ENCODE peak calls at places on chromosomes 16 and 17, in six cellular contexts. Z is H9, Q is neuronal stem cell, P is H1, B is mesenchymal stem cell, G is trophoblast cell. D is an unnamed sample.

GRCh38 chr16:57305159-57305811 is 20.8 kb upstream of the PLLP start:
- DNase-seq in Z (no peak), Q (no peak), P (no peak), B (no peak), G (no peak), D (no peak)

GRCh38 chr17:83200746-83201145 is 121.3 kb downstream of the METRNL start:
- DNase-seq in Z (no peak), Q (no peak), P (no peak), B (no peak), G (no peak), D (no peak)

GRCh38 chr16:7025616-7026190 is 306.9 kb upstream of the RBFOX1 start:
- DNase-seq in Z (peak; percentile 89), Q (peak; percentile 88), P (peak; percentile 94), B (no peak), G (peak; percentile 81), D (no peak)

GRCh38 chr17:82278786-82279379 is 5.4 kb upstream of the CSNK1D start:
- DNase-seq in Z (no peak), Q (no peak), P (no peak), B (no peak), G (no peak), D (no peak)

GRCh38 chr17:82841921-82842596 is 2.2 kb upstream of the ZNF750 start:
- DNase-seq in Z (no peak), Q (no peak), P (no peak), B (no peak), G (no peak), D (no peak)

GRCh38 chr16:4487955-4488481 is 11.8 kb downstream of the HMOX2 start:
- DNase-seq in Z (no peak), Q (no peak), P (no peak), B (peak; percentile 79), G (no peak), D (peak; percentile 62)

GRCh38 chr16:22933173-22933572 is 119.2 kb downstream of the HS3ST2 start:
- DNase-seq in Z (no peak), Q (no peak), P (no peak), B (no peak), G (no peak), D (no peak)

GRCh38 chr17:65527857-65528591 is 33.4 kb downstream of the AXIN2 start:
- DNase-seq in Z (peak; percentile 25), Q (no peak), P (no peak), B (no peak), G (peak; percentile 53), D (no peak)

GRCh38 chr17:78258323-78259229 is 27.1 kb downstream of the TMEM235 start:
- DNase-seq in Z (peak; percentile 65), Q (no peak), P (no peak), B (peak; percentile 59), G (peak; percentile 47), D (peak; percentile 12)

GRCh38 chr17:74785981-74786360 is 9.8 kb upstream of the NAT9 start:
- DNase-seq in Z (no peak), Q (no peak), P (no peak), B (no peak), G (no peak), D (no peak)

GRCh38 chr17:3798273-3799180 is 2.5 kb downstream of the ITGAE start:
- DNase-seq in Z (no peak), Q (no peak), P (no peak), B (no peak), G (no peak), D (no peak)

GRCh38 chr17:53193044-53193443 is 629.7 kb upstream of the KIF2B start:
- DNase-seq in Z (no peak), Q (no peak), P (no peak), B (no peak), G (peak; percentile 48), D (no peak)

GRCh38 chr16:58020628-58021521 is 4.7 kb upstream of the MMP15 start:
- DNase-seq in Z (no peak), Q (no peak), P (peak; percentile 86), B (peak; percentile 64), G (peak; percentile 65), D (peak; percentile 43)

GRCh38 chr16:12267491-12267890 is 291.0 kb downstream of the SNX29 start:
- DNase-seq in Z (no peak), Q (no peak), P (no peak), B (no peak), G (peak; percentile 62), D (no peak)
- H3K14ac ChIP-seq in Z (no peak overlapping the region), Q (no peak overlapping the region), P (no peak overlapping the region), B (no peak overlapping the region), G (no peak overlapping the region), D (no peak overlapping the region)

DNA sequence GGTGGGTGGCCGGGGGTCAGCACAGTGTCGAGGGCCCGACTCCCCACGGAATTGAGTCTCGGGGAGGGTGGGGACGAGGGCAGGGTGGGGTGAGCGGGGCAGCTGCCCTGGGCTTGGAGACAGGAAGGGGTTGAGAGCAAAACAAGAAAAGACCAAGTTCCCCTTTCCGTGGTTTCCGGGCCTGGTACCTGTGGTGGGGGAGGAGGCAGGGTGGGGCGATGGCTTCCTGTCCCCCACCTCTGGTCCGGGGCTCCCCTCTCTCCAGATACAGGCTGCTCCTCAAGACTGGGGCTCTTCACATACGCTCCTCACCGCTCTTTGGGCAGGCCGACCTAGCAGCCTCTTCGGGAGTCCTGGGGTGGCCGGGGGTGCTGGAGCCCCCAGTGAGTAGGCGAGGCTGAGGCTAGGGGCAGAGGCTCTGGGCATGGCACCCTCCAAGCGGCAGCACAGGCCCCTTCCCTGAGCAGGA is 593 bp downstream of the CORO1A start:
- DNase-seq in Z (no peak), Q (no peak), P (no peak), B (no peak), G (no peak), D (no peak)
- H3K4me2 ChIP-seq in Z (peak overlapping the region; percentile 65), Q (peak overlapping the region; percentile 98), P (peak overlapping the region; percentile 56), B (peak overlapping the region; percentile 87), G (peak overlapping the region; percentile 71), D (no peak overlapping the region)

GRCh38 chr17:59432657-59433056 is 101.2 kb downstream of the YPEL2 start:
- DNase-seq in Z (no peak), Q (no peak), P (no peak), B (no peak), G (no peak), D (no peak)
- H3K14ac ChIP-seq in Z (no peak overlapping the region), Q (no peak overlapping the region), P (no peak overlapping the region), B (no peak overlapping the region), G (no peak overlapping the region), D (no peak overlapping the region)

GRCh38 chr17:17118399-17118798 is 76.1 kb downstream of the MPRIP start:
- DNase-seq in Z (no peak), Q (no peak), P (no peak), B (no peak), G (no peak), D (no peak)
- H3K4me2 ChIP-seq in Z (no peak overlapping the region), Q (no peak overlapping the region), P (no peak overlapping the region), B (no peak overlapping the region), G (no peak overlapping the region), D (no peak overlapping the region)

GRCh38 chr17:73747221-73748002 is 103.2 kb upstream of the SDK2 start:
- DNase-seq in Z (no peak), Q (no peak), P (no peak), B (no peak), G (no peak), D (no peak)
- H3K14ac ChIP-seq in Z (no peak overlapping the region), Q (no peak overlapping the region), P (no peak overlapping the region), B (no peak overlapping the region), G (no peak overlapping the region), D (no peak overlapping the region)

DNA sequence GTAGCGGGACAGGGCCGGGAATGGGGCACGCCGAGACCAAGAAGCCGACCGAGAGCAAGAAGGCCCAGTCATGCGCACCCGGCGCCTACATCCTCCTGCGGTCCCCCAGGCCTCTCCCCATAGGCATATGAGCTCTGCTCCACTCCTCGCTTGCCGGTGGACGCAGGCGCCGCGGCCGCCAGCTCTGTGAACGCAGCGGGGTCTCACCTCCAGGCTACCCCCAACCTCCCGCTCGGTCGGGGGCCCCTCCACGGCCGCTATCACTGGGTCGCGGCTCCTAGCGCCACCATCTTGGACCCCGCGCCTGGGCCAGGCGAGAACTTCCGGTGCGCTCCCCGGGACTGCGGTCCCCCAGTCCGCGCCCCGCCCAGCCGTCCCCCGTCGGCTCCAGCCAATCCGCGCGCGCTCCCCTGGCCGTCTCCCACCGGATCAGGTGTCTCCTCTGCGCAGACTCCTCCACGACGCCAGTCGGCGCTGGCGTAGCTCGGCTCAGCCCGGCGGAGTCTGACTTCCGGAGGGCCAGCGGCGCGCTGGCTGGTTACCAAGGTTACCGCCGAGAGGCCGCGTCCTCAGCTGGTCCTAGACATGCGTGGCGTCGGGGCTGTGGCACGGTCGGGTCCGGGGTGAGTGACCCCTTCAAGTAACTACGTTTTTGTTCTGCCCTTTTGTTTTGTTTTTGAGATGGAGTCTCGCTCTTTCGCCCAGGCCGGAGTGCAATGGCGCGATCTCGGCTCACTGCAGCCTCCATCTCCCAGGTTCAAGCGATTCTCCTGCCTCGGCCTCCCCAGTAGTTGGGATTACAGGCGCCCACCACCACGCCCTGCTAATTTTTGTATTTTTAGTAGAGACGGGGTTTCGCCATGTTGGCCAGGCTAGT is at the start of gene ZNF594:
- DNase-seq in Z (peak; percentile 99), Q (peak; percentile 90), P (peak; percentile 98), B (peak; percentile 92), G (peak; percentile 96), D (peak; percentile 94)
- H3K4me2 ChIP-seq in Z (peak within 1 kb of the TSS; percentile 87), Q (peak within 1 kb of the TSS; percentile 87), P (peak within 1 kb of the TSS; percentile 51), B (peak within 1 kb of the TSS; percentile 91), G (peak within 1 kb of the TSS; percentile 75), D (peak within 1 kb of the TSS; percentile 91)

GRCh38 chr16:10999313-10999712 is 54.9 kb downstream of the CLEC16A start:
- DNase-seq in Z (no peak), Q (no peak), P (no peak), B (no peak), G (no peak), D (no peak)
- H3K14ac ChIP-seq in Z (no peak overlapping the region), Q (no peak overlapping the region), P (no peak overlapping the region), B (no peak overlapping the region), G (no peak overlapping the region), D (no peak overlapping the region)

D was measured in IMR-90.